ENCODE peak calls at places on chromosomes 1 and 21, in seven cellular contexts. F, O, P, Q, N, V and W are unnamed samples.

GRCh38 chr1:215636258-215636965 is 69.3 kb downstream of the KCTD3 start:
- DNase-seq in F (no peak), O (peak; percentile 84), P (no peak), Q (no peak), N (peak; percentile 10), V (no peak), W (no peak)

GRCh38 chr1:93605812-93606512 is 75.7 kb downstream of the BCAR3 start:
- DNase-seq in F (peak; percentile 82), O (peak; percentile 99), P (peak; percentile 52), Q (no peak), N (peak; percentile 40), V (peak; percentile 68), W (no peak)

GRCh38 chr21:42194863-42195262 is 24.1 kb upstream of the ABCG1 start:
- DNase-seq in F (no peak), O (no peak), P (no peak), Q (no peak), N (no peak), V (no peak), W (no peak)

GRCh38 chr1:6109688-6110087 is 64.0 kb downstream of the KCNAB2 start:
- DNase-seq in F (no peak), O (no peak), P (no peak), Q (no peak), N (no peak), V (no peak), W (no peak)

GRCh38 chr1:182110635-182111034 is 49.1 kb upstream of the ZNF648 start:
- DNase-seq in F (no peak), O (no peak), P (no peak), Q (no peak), N (no peak), V (no peak), W (no peak)

GRCh38 chr1:170126691-170127090 is 19.1 kb upstream of the NTMT2 start:
- DNase-seq in F (peak; percentile 9), O (peak; percentile 83), P (peak; percentile 90), Q (no peak), N (no peak), V (no peak), W (no peak)

GRCh38 chr1:185939142-185939541 is 205.0 kb downstream of the HMCN1 start:
- DNase-seq in F (no peak), O (no peak), P (no peak), Q (no peak), N (no peak), V (no peak), W (no peak)

GRCh38 chr21:36964832-36965719 is 1.4 kb downstream of the HLCS start:
- DNase-seq in F (no peak), O (no peak), P (no peak), Q (peak; percentile 33), N (no peak), V (no peak), W (no peak)

GRCh38 chr1:47569681-47570470 is 132.0 kb downstream of the FOXD2 start:
- DNase-seq in F (peak; percentile 97), O (peak; percentile 87), P (peak; percentile 90), Q (no peak), N (peak; percentile 72), V (peak; percentile 86), W (peak; percentile 19)

GRCh38 chr1:156926175-156926574 is 5.7 kb downstream of the LRRC71 start:
- DNase-seq in F (peak; percentile 46), O (peak; percentile 51), P (peak; percentile 99), Q (no peak), N (no peak), V (no peak), W (peak; percentile 61)

GRCh38 chr21:38804617-38805281 is 980 bp upstream of the ETS2 start:
- DNase-seq in F (no peak), O (peak; percentile 58), P (peak; percentile 78), Q (no peak), N (peak; percentile 72), V (no peak), W (no peak)

GRCh38 chr1:164672610-164673009 is 113.6 kb downstream of the PBX1 start:
- DNase-seq in F (no peak), O (no peak), P (no peak), Q (no peak), N (no peak), V (no peak), W (no peak)

GRCh38 chr1:11967028-11967547 is 13.2 kb upstream of the MFN2 start:
- DNase-seq in F (peak; percentile 77), O (peak; percentile 39), P (peak; percentile 35), Q (peak; percentile 69), N (peak; percentile 40), V (peak; percentile 54), W (no peak)

GRCh38 chr21:27827972-27828371 is 861.1 kb upstream of the ADAMTS5 start:
- DNase-seq in F (peak; percentile 12), O (no peak), P (no peak), Q (no peak), N (no peak), V (no peak), W (no peak)

GRCh38 chr1:21763694-21764419 is 19.1 kb downstream of the USP48 start:
- DNase-seq in F (no peak), O (no peak), P (no peak), Q (peak; percentile 24), N (no peak), V (no peak), W (no peak)